ENCODE peak calls at places on chromosome X, in four cellular contexts. P is brain microvascular endothelial cell, F is heart left ventricle, E is SK-N-MC. V is an unnamed sample.
A peak's percentile ranks its signal among the peaks of the same experiment; 100 is the strongest.

GRCh38 chrX:119410027-119410819 is 11.1 kb downstream of the SLC25A43 start:
- DNase-seq in F (no peak), P (peak; percentile 65), E (no peak), V (peak; percentile 3)

GRCh38 chrX:120813982-120814381 is 61.7 kb downstream of the CT47B1 start:
- DNase-seq in E (no peak), P (no peak), F (no peak), V (no peak)

GRCh38 chrX:151393514-151393913 is 3.5 kb upstream of the VMA21 start:
- DNase-seq in P (no peak), F (no peak), E (no peak), V (no peak)

GRCh38 chrX:130171446-130172126 is at the start of gene RAB33A:
- DNase-seq in E (no peak), F (no peak), P (no peak), V (no peak)

GRCh38 chrX:135086197-135086854 is 34.0 kb downstream of the ETDB start:
- DNase-seq in F (no peak), P (peak; percentile 45), E (peak; percentile 24), V (no peak)

GRCh38 chrX:100409316-100410082 is 574 bp downstream of the PCDH19 start:
- DNase-seq in P (no peak), F (no peak), E (no peak), V (no peak)

GRCh38 chrX:100939336-100939735 is 10.6 kb upstream of the XKRX start:
- DNase-seq in P (no peak), E (no peak), F (no peak), V (no peak)

GRCh38 chrX:133005038-133005437 is 46.6 kb upstream of the HS6ST2 start:
- DNase-seq in P (no peak), F (no peak), E (no peak), V (no peak)

GRCh38 chrX:50691820-50692219 is 122.2 kb downstream of the SHROOM4 start:
- DNase-seq in P (peak; percentile 36), E (no peak), F (no peak), V (no peak)

GRCh38 chrX:15173411-15173810 is 96.5 kb downstream of the ASB9 start:
- DNase-seq in F (no peak), P (no peak), E (no peak), V (no peak)

GRCh38 chrX:153321381-153322105 is at the start of gene PNMA6F:
- DNase-seq in F (no peak), P (no peak), E (no peak), V (no peak)

GRCh38 chrX:538311-538710 is 92.3 kb upstream of the SHOX start:
- DNase-seq in E (no peak), F (no peak), P (no peak), V (no peak)

GRCh38 chrX:40085714-40086113 is 12.0 kb downstream of the BCOR start:
- DNase-seq in P (no peak), E (no peak), F (no peak), V (no peak)

GRCh38 chrX:30748337-30748960 is 95.2 kb downstream of the GK start:
- DNase-seq in F (no peak), P (no peak), E (no peak), V (no peak)

GRCh38 chrX:133880032-133880443 is 105.4 kb downstream of the GPC3 start:
- DNase-seq in E (no peak), F (no peak), P (no peak), V (no peak)

GRCh38 chrX:41737065-41737464 is 13.1 kb downstream of the GPR82 start:
- DNase-seq in P (no peak), E (no peak), F (no peak), V (no peak)

GRCh38 chrX:99705696-99706095 is 704.4 kb downstream of the PCDH19 start:
- DNase-seq in F (no peak), E (no peak), P (no peak), V (no peak)

GRCh38 chrX:115023139-115023538 is 5.7 kb upstream of the IL13RA2 start:
- DNase-seq in P (peak; percentile 59), F (no peak), E (no peak), V (no peak)

GRCh38 chrX:39779952-39780783 is 317.6 kb downstream of the BCOR start:
- DNase-seq in F (no peak), E (no peak), P (no peak), V (no peak)

GRCh38 chrX:143378851-143379250 is 138.4 kb downstream of the SPANXN3 start:
- DNase-seq in P (no peak), E (no peak), F (no peak), V (no peak)

GRCh38 chrX:42094208-42094607 is 170.9 kb upstream of the CASK start:
- DNase-seq in P (no peak), E (no peak), F (no peak), V (no peak)

GRCh38 chrX:69133561-69134542 is 31.4 kb downstream of the PJA1 start:
- DNase-seq in P (peak; percentile 55), F (no peak), E (no peak), V (no peak)

GRCh38 chrX:80216086-80216485 is 201.5 kb downstream of the TBX22 start:
- DNase-seq in P (peak; percentile 0), E (no peak), F (no peak), V (no peak)

GRCh38 chrX:15204130-15204751 is 65.6 kb downstream of the ASB9 start:
- DNase-seq in F (no peak), E (no peak), P (no peak), V (no peak)

GRCh38 chrX:42976729-42977366 is 198.9 kb upstream of the PPP1R2C start:
- DNase-seq in F (no peak), E (no peak), P (no peak), V (no peak)

GRCh38 chrX:42704454-42704853 is 73.5 kb downstream of the PPP1R2C start:
- DNase-seq in F (no peak), P (peak; percentile 1), E (no peak), V (no peak)

GRCh38 chrX:68921937-68922456 is 93.2 kb downstream of the EFNB1 start:
- DNase-seq in P (no peak), E (no peak), F (peak; percentile 32), V (no peak)

GRCh38 chrX:131441033-131441432 is 102.8 kb upstream of the OR13H1 start:
- DNase-seq in E (no peak), P (no peak), F (no peak), V (no peak)

GRCh38 chrX:99301990-99302389 is 1108.1 kb downstream of the PCDH19 start:
- DNase-seq in E (peak; percentile 14), F (no peak), P (no peak), V (no peak)

GRCh38 chrX:21946925-21947641 is 6.6 kb downstream of the SMS start:
- DNase-seq in E (no peak), P (peak; percentile 37), F (no peak), V (no peak)

GRCh38 chrX:139692506-139692849 is 15.5 kb downstream of the MCF2 start:
- DNase-seq in F (no peak), E (no peak), P (no peak), V (no peak)

GRCh38 chrX:119040432-119040831 is 32.4 kb upstream of the CT47C1 start:
- DNase-seq in E (no peak), P (no peak), F (no peak), V (no peak)

GRCh38 chrX:19585370-19586082 is 70.2 kb upstream of the MAP3K15 start:
- DNase-seq in E (no peak), P (no peak), F (no peak), V (no peak)

GRCh38 chrX:134406230-134406794 is 53.7 kb upstream of the HPRT1 start:
- DNase-seq in P (no peak), F (no peak), E (no peak), V (no peak)

GRCh38 chrX:110425222-110425621 is 66.6 kb downstream of the RTL9 start:
- DNase-seq in P (no peak), E (no peak), F (no peak), V (no peak)

GRCh38 chrX:134537179-134537945 is 77.4 kb downstream of the HPRT1 start:
- DNase-seq in P (peak; percentile 66), E (no peak), F (no peak), V (no peak)

GRCh38 chrX:118420462-118420861 is 74.6 kb downstream of the WDR44 start:
- DNase-seq in F (no peak), P (peak; percentile 46), E (no peak), V (no peak)

GRCh38 chrX:33725556-33726232 is 406.4 kb downstream of the FAM47A start:
- DNase-seq in E (no peak), P (peak; percentile 1), F (peak; percentile 23), V (peak; percentile 7)

GRCh38 chrX:77742788-77743476 is 43.1 kb downstream of the ATRX start:
- DNase-seq in P (no peak), E (no peak), F (peak; percentile 61), V (peak; percentile 44)

GRCh38 chrX:152635941-152636340 is 1.8 kb upstream of the GABRQ start:
- DNase-seq in F (no peak), P (peak; percentile 49), E (peak; percentile 45), V (no peak)

GRCh38 chrX:154485150-154486051 is 1.0 kb downstream of the UBL4A start:
- DNase-seq in E (no peak), F (no peak), P (no peak), V (no peak)
- H3K36me3 ChIP-seq in E (peaks cover 7% of the 10 kb centered on the region), F (peaks cover 2% of the 10 kb centered on the region), P (no peaks in the 10 kb centered on the region), V (no peaks in the 10 kb centered on the region)

GRCh38 chrX:47218920-47219815 is 687 bp downstream of the CDK16 start:
- DNase-seq in E (no peak), F (peak; percentile 68), P (no peak), V (no peak)

GRCh38 chrX:47216393-47216925 is 2.0 kb upstream of the CDK16 start:
- DNase-seq in E (no peak), P (no peak), F (no peak), V (no peak)

GRCh38 chrX:47217121-47217851 is 1.2 kb upstream of the CDK16 start:
- DNase-seq in E (no peak), F (peak; percentile 39), P (peak; percentile 40), V (no peak)

GRCh38 chrX:47218280-47218919 is at the start of gene CDK16:
- DNase-seq in E (peak; percentile 24), F (peak; percentile 87), P (peak; percentile 70), V (peak; percentile 37)

GRCh38 chrX:47217852-47218279 is 615 bp upstream of the CDK16 start:
- DNase-seq in P (peak; percentile 100), E (peak; percentile 96), F (peak; percentile 99), V (peak; percentile 98)
- H3K36me3 ChIP-seq in P (peaks cover 36% of the 10 kb centered on the region), E (peaks cover 50% of the 10 kb centered on the region), F (peaks cover 36% of the 10 kb centered on the region), V (no peaks in the 10 kb centered on the region)

GRCh38 chrX:145613894-145614293 is 203.7 kb upstream of the SLITRK2 start:
- DNase-seq in P (peak; percentile 0), E (no peak), F (no peak), V (no peak)
- H3K36me3 ChIP-seq in P (no peaks in the 10 kb centered on the region), E (no peaks in the 10 kb centered on the region), F (no peaks in the 10 kb centered on the region), V (no peaks in the 10 kb centered on the region)

DNA sequence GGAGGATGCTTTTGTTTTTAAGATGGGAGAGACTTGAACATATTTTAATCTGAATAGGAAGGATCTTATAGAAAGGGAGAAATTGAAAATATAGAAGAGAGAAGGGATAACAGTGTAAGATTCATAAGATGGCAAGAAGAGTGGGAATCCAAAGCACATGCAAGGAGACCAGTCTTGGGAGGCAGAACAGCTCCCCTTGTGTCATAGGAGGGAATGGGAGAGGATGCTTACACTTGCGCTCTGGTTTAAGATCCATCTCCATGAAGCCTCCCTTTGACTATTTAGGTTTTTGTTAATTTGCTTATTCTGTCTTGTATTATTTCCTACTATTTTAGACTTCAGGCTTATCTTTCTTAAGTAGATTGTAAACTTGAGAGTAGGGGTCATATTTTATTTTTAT is 42.7 kb downstream of the KIF4A start:
- DNase-seq in E (no peak), F (no peak), P (no peak), V (no peak)
- H3K36me3 ChIP-seq in E (peaks cover 29% of the 10 kb centered on the region), F (no peaks in the 10 kb centered on the region), P (no peaks in the 10 kb centered on the region), V (no peaks in the 10 kb centered on the region)

GRCh38 chrX:1601768-1602085 is 10.3 kb downstream of the AKAP17A start:
- DNase-seq in F (no peak), E (no peak), P (no peak), V (no peak)
- H3K36me3 ChIP-seq in F (peaks cover 74% of the 10 kb centered on the region), E (peaks cover 61% of the 10 kb centered on the region), P (peaks cover 60% of the 10 kb centered on the region), V (peaks cover 4% of the 10 kb centered on the region)

V was measured in gastrocnemius medialis.